ENCODE peak calls at places on chromosomes 5 and 9, in eight cellular contexts. N is epithelial cell of esophagus; E is retinal pigment epithelial cell; X is H9; W is suprapubic skin; O is CD8-positive, alpha-beta T cell; G is tibial artery; D is HCT116. A is an unnamed sample.

GRCh38 chr9:38334234-38334633 is 58.3 kb upstream of the ALDH1B1 start:
- DNase-seq in E (no peak), O (no peak), X (no peak), D (no peak), W (no peak), G (no peak), N (no peak), A (no peak)

GRCh38 chr5:56772767-56773166 is 42.6 kb upstream of the MAP3K1 start:
- DNase-seq in O (no peak), E (no peak), N (no peak), G (no peak), W (no peak), D (no peak), X (no peak), A (no peak)

GRCh38 chr5:5315068-5315835 is 107.2 kb upstream of the ICE1 start:
- DNase-seq in D (no peak), W (no peak), O (no peak), E (peak), G (no peak), X (no peak), N (no peak), A (no peak)

GRCh38 chr9:92517046-92517445 is 18.7 kb downstream of the ECM2 start:
- DNase-seq in N (no peak), G (no peak), E (no peak), W (no peak), O (no peak), X (no peak), D (no peak), A (no peak)

GRCh38 chr5:30436718-30437117 is 756.8 kb upstream of the CDH6 start:
- DNase-seq in D (no peak), X (no peak), W (no peak), O (no peak), N (no peak), G (no peak), E (no peak), A (no peak)

GRCh38 chr5:16916262-16916878 is 19.7 kb downstream of the MYO10 start:
- DNase-seq in X (no peak), O (no peak), G (no peak), N (peak), W (no peak), D (peak), E (peak), A (no peak)

GRCh38 chr5:168779333-168779732 is 200.2 kb upstream of the PANK3 start:
- DNase-seq in X (no peak), E (no peak), O (no peak), D (no peak), W (no peak), N (no peak), G (no peak), A (no peak)

GRCh38 chr9:15469406-15469805 is 41.4 kb downstream of the PSIP1 start:
- DNase-seq in D (no peak), E (no peak), O (no peak), W (no peak), X (no peak), G (no peak), N (no peak), A (no peak)

GRCh38 chr9:129379181-129379836 is 201.2 kb upstream of the IER5L start:
- DNase-seq in E (no peak), W (peak), N (no peak), G (no peak), D (no peak), O (no peak), X (no peak), A (no peak)

GRCh38 chr9:133589454-133590227 is 19.5 kb downstream of the FAM163B start:
- DNase-seq in G (no peak), E (no peak), X (peak), D (peak), O (peak), N (no peak), W (no peak), A (no peak)

GRCh38 chr9:136046555-136046921 is 48.6 kb downstream of the NACC2 start:
- DNase-seq in E (no peak), N (no peak), G (no peak), O (no peak), D (no peak), W (no peak), X (no peak), A (no peak)

GRCh38 chr9:93960221-93960970 is 5.2 kb upstream of the BARX1 start:
- DNase-seq in G (no peak), N (no peak), D (no peak), W (no peak), E (no peak), X (peak), O (no peak), A (no peak)

GRCh38 chr5:10133830-10134229 is 115.9 kb downstream of the ATPSCKMT start:
- DNase-seq in O (no peak), N (no peak), G (no peak), W (no peak), E (no peak), D (no peak), X (no peak), A (no peak)

GRCh38 chr9:92141144-92142129 is 26.2 kb upstream of the SPTLC1 start:
- DNase-seq in W (no peak), E (no peak), G (no peak), X (peak), O (no peak), N (peak), D (no peak), A (no peak)

GRCh38 chr9:95750725-95751644 is 124.5 kb upstream of the ERCC6L2 start:
- DNase-seq in E (no peak), X (peak), G (no peak), N (no peak), D (no peak), W (no peak), O (peak), A (no peak)

GRCh38 chr9:97557606-97558095 is 56.2 kb downstream of the TMOD1 start:
- DNase-seq in D (no peak), E (no peak), X (no peak), W (peak), G (peak), O (no peak), N (no peak), A (no peak)

GRCh38 chr9:76459691-76460635 is 981 bp downstream of the GCNT1 start:
- DNase-seq in E (no peak), D (peak), G (peak), N (peak), W (no peak), X (peak), O (no peak), A (no peak)

GRCh38 chr9:133682961-133683493 is 46.9 kb downstream of the DBH start:
- DNase-seq in D (no peak), G (no peak), X (no peak), E (no peak), O (no peak), W (no peak), N (no peak), A (no peak)

GRCh38 chr5:164188733-164189148 is 683.3 kb downstream of the MAT2B start:
- DNase-seq in X (no peak), W (no peak), O (no peak), N (no peak), D (no peak), E (peak), G (no peak), A (no peak)

GRCh38 chr5:133977858-133978257 is 9.4 kb upstream of the C5orf15 start:
- DNase-seq in N (no peak), G (no peak), O (no peak), D (no peak), E (no peak), X (no peak), W (no peak), A (no peak)

GRCh38 chr9:136587145-136587943 is 41.5 kb upstream of the NOTCH1 start:
- DNase-seq in E (no peak), D (no peak), W (no peak), G (peak), X (peak), O (no peak), N (no peak), A (no peak)

GRCh38 chr5:16160706-16161105 is 18.9 kb downstream of the MARCHF11 start:
- DNase-seq in O (no peak), G (no peak), X (peak), D (peak), E (peak), N (peak), W (no peak), A (no peak)

GRCh38 chr9:16485155-16485554 is 385.3 kb downstream of the BNC2 start:
- DNase-seq in W (no peak), D (no peak), G (no peak), E (no peak), X (no peak), N (peak), O (no peak), A (no peak)

GRCh38 chr9:102841376-102841775 is 153.8 kb upstream of the CYLC2 start:
- DNase-seq in G (no peak), D (no peak), N (no peak), E (no peak), O (no peak), W (no peak), X (no peak), A (no peak)

GRCh38 chr9:33942471-33943083 is 106.1 kb downstream of the UBAP2 start:
- DNase-seq in O (no peak), N (peak), W (no peak), D (no peak), E (no peak), G (no peak), X (no peak), A (no peak)

GRCh38 chr9:33765411-33765810 is 29.9 kb upstream of the PRSS3 start:
- DNase-seq in G (no peak), X (no peak), N (peak), D (peak), W (no peak), E (no peak), O (no peak), A (no peak)

GRCh38 chr9:4741365-4742031 is 496 bp upstream of the AK3 start:
- DNase-seq in X (peak), E (no peak), O (no peak), W (peak), N (peak), D (no peak), G (peak), A (no peak)

GRCh38 chr9:87578625-87579024 is 81.0 kb downstream of the DAPK1 start:
- DNase-seq in X (no peak), D (no peak), E (no peak), W (no peak), O (no peak), N (no peak), G (no peak), A (no peak)

GRCh38 chr5:1155191-1156032 is 43.5 kb upstream of the SLC12A7 start:
- DNase-seq in E (no peak), G (no peak), N (no peak), O (no peak), X (no peak), D (no peak), W (no peak), A (no peak)

GRCh38 chr9:2053883-2054845 is 39.0 kb downstream of the SMARCA2 start:
- DNase-seq in X (no peak), D (no peak), G (peak), W (no peak), E (peak), N (no peak), O (peak), A (no peak)

GRCh38 chr5:61600141-61600480 is 268.1 kb downstream of the ZSWIM6 start:
- DNase-seq in E (no peak), W (no peak), G (no peak), D (no peak), X (no peak), O (no peak), N (no peak), A (no peak)

GRCh38 chr9:133715866-133716563 is 22.1 kb downstream of the SARDH start:
- DNase-seq in X (peak), D (no peak), N (no peak), G (no peak), O (peak), W (peak), E (no peak), A (no peak)

DNA sequence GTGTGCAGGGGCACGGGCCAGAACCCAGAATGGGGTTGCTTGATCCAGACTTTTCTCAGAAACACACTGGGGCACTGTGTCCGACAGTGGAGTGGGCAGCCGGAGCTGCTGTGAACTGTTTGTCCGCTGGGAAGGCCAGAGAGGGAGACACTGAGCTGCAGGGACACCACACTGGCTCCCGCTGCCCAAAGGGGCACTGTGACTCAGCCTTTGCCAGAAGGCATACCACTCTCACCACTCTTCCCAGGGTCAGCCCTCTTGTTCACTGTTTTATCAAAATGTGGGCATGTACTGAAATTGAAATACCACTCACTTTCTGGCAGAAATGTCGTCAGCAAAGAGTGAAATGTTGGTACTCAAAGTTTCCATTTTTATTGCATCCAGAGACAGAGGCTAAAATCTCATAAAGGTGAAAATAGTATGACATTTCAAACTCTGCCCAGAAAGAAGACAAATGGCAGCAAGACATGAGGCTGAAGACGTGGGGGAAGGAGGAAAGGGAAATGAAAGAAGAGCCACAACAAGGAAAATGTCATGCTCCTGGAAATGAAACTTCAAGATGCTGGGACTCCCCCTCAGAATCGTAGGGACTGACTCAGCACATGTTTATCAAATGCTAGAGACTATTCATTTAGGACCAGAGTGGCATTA is 4.5 kb upstream of the IL7R start:
- DNase-seq in G (no peak), W (no peak), X (peak), N (no peak), E (no peak), O (no peak), D (no peak), A (no peak)
- TF ChIP-seq CTCF in G (no peak), W (no peak), X (peak), N (no peak), E (no peak), O (no peak), D (peak), A (no peak)

GRCh38 chr5:142584843-142585242 is 101.0 kb downstream of the FGF1 start:
- DNase-seq in N (no peak), E (no peak), O (no peak), X (no peak), D (no peak), W (no peak), G (no peak), A (no peak)

GRCh38 chr5:142586552-142586951 is 99.3 kb downstream of the FGF1 start:
- DNase-seq in O (no peak), G (no peak), X (no peak), D (no peak), W (no peak), E (no peak), N (no peak), A (no peak)

GRCh38 chr5:142585451-142585850 is 100.4 kb downstream of the FGF1 start:
- DNase-seq in X (no peak), D (no peak), W (no peak), G (no peak), N (no peak), E (no peak), O (no peak), A (no peak)

GRCh38 chr5:142590451-142591240 is 95.2 kb downstream of the FGF1 start:
- DNase-seq in W (no peak), G (no peak), E (no peak), O (no peak), D (no peak), X (no peak), N (no peak), A (no peak)

GRCh38 chr5:142587354-142587965 is 98.4 kb downstream of the FGF1 start:
- DNase-seq in G (no peak), D (peak), N (peak), O (no peak), W (no peak), X (peak), E (no peak), A (no peak)
- TF ChIP-seq CTCF in G (peak), D (peak), N (peak), O (peak), W (peak), X (peak), E (peak), A (peak)

GRCh38 chr5:108379722-108380530 is 2.0 kb downstream of the FBXL17 start:
- DNase-seq in N (peak), W (no peak), E (peak), X (no peak), D (no peak), G (no peak), O (no peak), A (no peak)

GRCh38 chr5:108381955-108382783 is at the start of gene FBXL17:
- DNase-seq in X (peak), D (peak), W (peak), N (peak), G (peak), O (peak), E (peak), A (peak)

GRCh38 chr5:108382784-108383358 is 973 bp upstream of the FBXL17 start:
- DNase-seq in D (no peak), G (no peak), N (peak), W (no peak), E (peak), O (no peak), X (no peak), A (no peak)

GRCh38 chr5:108380531-108381021 is 1.3 kb downstream of the FBXL17 start:
- DNase-seq in G (peak), D (no peak), O (peak), X (peak), W (peak), N (peak), E (no peak), A (peak)

DNA sequence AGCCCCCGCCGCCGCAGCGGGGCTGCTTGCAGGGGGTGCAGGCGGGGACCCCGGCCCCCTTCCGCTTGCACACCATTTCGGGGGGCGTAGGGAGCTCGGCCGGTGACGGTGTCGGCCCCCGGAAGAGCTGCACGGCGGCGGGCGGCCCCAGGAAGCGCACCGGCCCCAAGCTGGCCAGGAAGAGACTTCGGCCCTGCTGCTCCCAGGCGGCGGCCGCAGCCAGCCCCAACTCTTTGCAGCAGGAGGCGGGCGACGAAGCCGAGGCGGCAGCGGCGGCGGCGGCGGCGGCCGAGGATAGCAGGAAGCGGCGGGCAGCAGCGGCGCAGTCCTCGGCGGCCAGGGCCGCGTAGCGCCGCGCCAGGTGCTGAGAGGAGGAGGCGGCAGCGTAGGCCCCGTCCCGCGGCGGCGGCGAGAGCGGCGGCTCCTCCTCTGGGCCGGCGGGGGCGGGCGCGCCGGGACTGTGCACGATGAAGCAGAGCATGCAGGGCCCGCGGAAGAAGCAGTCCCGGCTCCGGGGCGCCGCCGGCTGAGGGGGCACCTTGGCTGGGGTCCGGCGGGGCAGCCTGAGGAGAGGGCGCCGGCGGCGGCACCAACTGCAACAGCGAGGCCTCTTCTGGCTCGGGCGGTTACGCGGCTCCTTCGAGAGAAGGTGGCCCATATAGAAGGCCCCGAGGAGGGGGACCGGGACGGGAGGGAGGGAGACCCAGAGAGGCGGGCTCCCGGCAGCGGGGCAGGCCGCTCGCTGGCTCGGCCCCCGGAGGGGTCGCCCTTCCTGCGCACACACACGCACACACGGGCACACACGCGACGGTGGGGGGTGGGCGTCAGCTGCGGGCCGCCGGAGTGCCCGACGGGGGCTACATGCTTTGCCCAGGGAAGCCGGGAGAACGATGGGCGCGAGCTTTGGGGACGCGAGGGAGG is 604 bp downstream of the FBXL17 start:
- DNase-seq in E (peak), O (peak), G (peak), W (peak), X (no peak), N (peak), D (peak), A (peak)
- TF ChIP-seq CTCF in E (no peak), O (no peak), G (no peak), W (no peak), X (no peak), N (no peak), D (no peak), A (no peak)

GRCh38 chr5:132489871-132490483 is 596 bp downstream of the IRF1 start:
- DNase-seq in W (peak), E (no peak), G (peak), X (peak), D (no peak), N (peak), O (peak), A (peak)
- TF ChIP-seq CTCF in W (peak), E (no peak), G (no peak), X (no peak), D (peak), N (no peak), O (no peak), A (peak)

GRCh38 chr5:79448336-79448735 is 65.6 kb downstream of the HOMER1 start:
- DNase-seq in E (no peak), W (no peak), G (no peak), D (no peak), N (no peak), O (no peak), X (no peak), A (no peak)
- TF ChIP-seq CTCF in E (no peak), W (no peak), G (no peak), D (no peak), N (no peak), O (no peak), X (no peak), A (no peak)

DNA sequence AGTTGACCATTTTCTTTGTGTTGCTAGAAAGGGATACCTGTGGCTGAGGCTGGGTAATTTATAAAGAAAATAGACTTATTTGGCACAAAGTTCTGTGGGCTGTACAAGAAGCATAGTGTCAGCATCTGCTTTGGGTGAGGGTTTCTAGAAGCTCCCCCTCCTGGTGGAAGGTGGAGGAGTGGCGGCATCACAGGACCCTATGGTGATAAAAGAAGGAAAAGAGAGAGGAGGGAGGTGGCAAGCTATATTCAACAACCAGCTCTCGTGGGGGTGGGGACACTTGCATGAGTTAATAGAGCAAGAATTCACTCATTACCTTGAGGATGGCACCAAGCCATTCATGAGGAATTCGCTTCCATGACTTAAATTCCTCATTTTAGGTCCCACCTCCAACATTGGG is 2041.4 kb upstream of the CDH9 start:
- DNase-seq in G (no peak), O (no peak), W (no peak), N (no peak), X (peak), D (no peak), E (no peak), A (no peak)
- TF ChIP-seq CTCF in G (no peak), O (no peak), W (no peak), N (no peak), X (peak), D (no peak), E (peak), A (peak)

GRCh38 chr9:18821794-18822193 is 211.2 kb downstream of the SAXO1 start:
- DNase-seq in W (no peak), X (no peak), O (no peak), E (no peak), G (no peak), N (peak), D (no peak), A (no peak)

GRCh38 chr9:18822850-18823249 is 210.2 kb downstream of the SAXO1 start:
- DNase-seq in E (no peak), W (no peak), G (no peak), X (no peak), N (no peak), D (no peak), O (no peak), A (no peak)

GRCh38 chr9:18826248-18826647 is 206.8 kb downstream of the SAXO1 start:
- DNase-seq in G (no peak), O (no peak), D (no peak), W (no peak), X (peak), E (no peak), N (no peak), A (no peak)

GRCh38 chr9:18825775-18826174 is 207.2 kb downstream of the SAXO1 start:
- DNase-seq in X (no peak), N (no peak), W (no peak), D (no peak), E (no peak), G (no peak), O (no peak), A (no peak)

GRCh38 chr9:18824095-18824666 is 208.8 kb downstream of the SAXO1 start:
- DNase-seq in N (peak), G (no peak), W (no peak), E (no peak), X (peak), O (no peak), D (no peak), A (no peak)
- TF ChIP-seq CTCF in N (peak), G (no peak), W (no peak), E (peak), X (peak), O (no peak), D (peak), A (peak)